ENCODE peak calls at places on chromosomes 3 and 15, in seven cellular contexts. L is CD8-positive, alpha-beta T cell; I is PC-3; F is A673; C is astrocyte; H is body of pancreas; A is HCT116. B is an unnamed sample.

GRCh38 chr3:150216041-150216811 is 191.9 kb upstream of the TSC22D2 start:
- DNase-seq in A (no peak), L (no peak), I (peak; percentile 29), C (peak; percentile 81), H (no peak), F (peak; percentile 94), B (peak; percentile 87)

GRCh38 chr3:52471371-52472238 is 16.2 kb downstream of the NISCH start:
- DNase-seq in C (no peak), A (no peak), F (no peak), H (peak; percentile 72), L (no peak), I (peak; percentile 55), B (peak; percentile 67)

GRCh38 chr3:4722103-4722502 is 229.0 kb downstream of the ITPR1 start:
- DNase-seq in L (no peak), A (peak; percentile 68), F (peak; percentile 51), I (peak; percentile 78), H (peak; percentile 88), C (peak; percentile 77), B (peak; percentile 88)

GRCh38 chr15:52251144-52251860 is 44.3 kb downstream of the MYO5C start:
- DNase-seq in F (no peak), I (no peak), L (no peak), H (no peak), C (peak; percentile 42), A (no peak), B (no peak)

GRCh38 chr15:44584162-44584749 is 47.3 kb downstream of the EIF3J start:
- DNase-seq in A (peak; percentile 26), F (peak; percentile 79), L (peak; percentile 74), H (peak; percentile 31), I (peak; percentile 73), C (no peak), B (peak; percentile 37)

GRCh38 chr3:139718415-139718814 is 40.6 kb upstream of the NMNAT3 start:
- DNase-seq in C (peak; percentile 25), F (peak; percentile 61), I (peak; percentile 39), L (no peak), H (peak; percentile 60), A (peak; percentile 26), B (peak; percentile 84)

GRCh38 chr3:4493931-4494806 is 1.0 kb downstream of the ITPR1 start:
- DNase-seq in C (peak; percentile 18), A (no peak), L (peak; percentile 52), H (no peak), F (peak; percentile 21), I (peak; percentile 37), B (peak; percentile 23)

GRCh38 chr15:46260937-46261336 is 626.1 kb downstream of the SQOR start:
- DNase-seq in I (peak; percentile 5), C (no peak), L (no peak), F (peak; percentile 4), H (no peak), A (no peak), B (no peak)

GRCh38 chr3:4835616-4836043 is 143.6 kb upstream of the BHLHE40 start:
- DNase-seq in F (peak; percentile 44), H (no peak), L (no peak), A (no peak), C (peak; percentile 42), I (no peak), B (no peak)

GRCh38 chr15:49627407-49627877 is 6.6 kb downstream of the DTWD1 start:
- DNase-seq in I (peak; percentile 85), L (no peak), H (no peak), F (no peak), A (peak; percentile 56), C (peak; percentile 95), B (peak; percentile 85)

GRCh38 chr3:174891524-174892203 is 32.5 kb downstream of the NAALADL2 start:
- DNase-seq in I (no peak), C (no peak), F (no peak), L (no peak), H (no peak), A (no peak), B (peak; percentile 39)

GRCh38 chr15:74892313-74892712 is 2.5 kb downstream of the MPI start:
- DNase-seq in I (peak; percentile 53), L (no peak), A (no peak), H (peak; percentile 73), F (no peak), C (no peak), B (no peak)

GRCh38 chr3:32432711-32433530 is 41.3 kb downstream of the CMTM7 start:
- DNase-seq in C (no peak), I (no peak), F (no peak), L (no peak), A (no peak), H (no peak), B (peak; percentile 51)

GRCh38 chr3:109336272-109336957 is 931 bp downstream of the DPPA4 start:
- DNase-seq in I (no peak), L (peak; percentile 51), F (no peak), A (no peak), H (peak; percentile 20), C (peak; percentile 49), B (peak; percentile 68)

GRCh38 chr15:31364301-31365031 is 37.8 kb downstream of the KLF13 start:
- DNase-seq in C (no peak), L (no peak), H (no peak), I (peak; percentile 51), A (no peak), F (no peak), B (no peak)

GRCh38 chr15:73928971-73929627 is 2.8 kb downstream of the LOXL1 start:
- DNase-seq in L (no peak), C (no peak), F (no peak), A (no peak), H (no peak), I (peak; percentile 39), B (no peak)

GRCh38 chr3:141959921-141960554 is 83.6 kb downstream of the ATP1B3 start:
- DNase-seq in C (peak; percentile 71), I (peak; percentile 68), L (no peak), H (no peak), F (peak; percentile 50), A (peak; percentile 12), B (peak; percentile 71)

GRCh38 chr15:80778964-80779657 is at the start of gene CEMIP:
- DNase-seq in F (peak; percentile 69), L (no peak), H (peak; percentile 67), I (peak; percentile 77), A (peak; percentile 33), C (peak; percentile 47), B (peak; percentile 90)

GRCh38 chr15:94004697-94005096 is 226.7 kb upstream of the MCTP2 start:
- DNase-seq in I (no peak), L (no peak), H (no peak), A (no peak), C (no peak), F (no peak), B (no peak)

GRCh38 chr15:80803580-80804525 is 24.7 kb downstream of the CEMIP start:
- DNase-seq in I (no peak), F (no peak), A (no peak), H (no peak), C (peak; percentile 33), L (no peak), B (no peak)

GRCh38 chr15:72222433-72222832 is 8.6 kb downstream of the PKM start:
- DNase-seq in F (no peak), C (peak; percentile 20), L (no peak), A (no peak), H (no peak), I (peak; percentile 75), B (no peak)
- TF ChIP-seq CTCF in F (no peak), C (no peak), L (no peak), A (no peak), H (no peak), I (no peak), B (no peak)

GRCh38 chr3:181726351-181727121 is 14.8 kb downstream of the SOX2 start:
- DNase-seq in A (no peak), L (no peak), C (peak; percentile 29), F (no peak), I (no peak), H (no peak), B (no peak)
- H3K4me3 ChIP-seq in A (no peak overlapping the region), L (no peak overlapping the region), C (peak overlapping the region; percentile 61), F (peak overlapping the region; percentile 16), I (no peak overlapping the region), H (no peak overlapping the region), B (peak overlapping the region; percentile 28)

GRCh38 chr3:44761347-44762169 is at the start of the genes KIAA1143 and KIF15:
- DNase-seq in A (peak; percentile 92), I (peak; percentile 98), L (peak; percentile 98), F (peak; percentile 92), C (peak; percentile 84), H (peak; percentile 96), B (peak; percentile 97)
- TF ChIP-seq CTCF in A (no peak), I (peak; percentile 30), L (no peak), F (no peak), C (no peak), H (peak; percentile 33), B (no peak)

DNA sequence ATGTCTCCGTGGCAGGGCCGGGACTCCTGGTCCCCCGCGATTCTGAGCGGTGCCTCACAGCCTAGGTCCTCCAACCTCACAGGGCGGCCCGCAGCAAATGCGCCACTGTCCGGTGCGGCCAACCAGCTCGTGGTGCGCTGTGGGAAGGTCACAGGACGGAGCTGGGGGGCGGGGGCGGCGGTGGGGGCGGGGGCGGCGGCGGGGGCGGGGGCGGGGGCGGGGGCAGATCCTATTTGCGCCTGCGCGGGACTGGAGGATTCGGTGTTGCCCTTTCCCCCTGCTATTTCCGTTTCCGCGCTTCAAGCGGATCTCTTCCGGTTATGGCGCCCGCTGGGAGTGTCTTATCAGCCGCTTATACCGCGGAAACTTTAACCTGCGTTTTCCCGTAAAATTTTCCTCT is 106.7 kb upstream of the SNRPN start:
- DNase-seq in I (peak; percentile 45), L (no peak), F (no peak), A (no peak), H (peak; percentile 50), C (peak; percentile 24), B (peak; percentile 17)
- H3K4me3 ChIP-seq in I (peak overlapping the region; percentile 66), L (no peak overlapping the region), F (no peak overlapping the region), A (no peak overlapping the region), H (no peak overlapping the region), C (peak overlapping the region; percentile 69), B (no peak overlapping the region)

GRCh38 chr3:21551019-21551418 is 200.0 kb downstream of the ZNF385D start:
- DNase-seq in L (no peak), H (no peak), F (no peak), I (peak; percentile 38), A (no peak), C (peak; percentile 30), B (peak; percentile 9)
- TF ChIP-seq CTCF in L (no peak), H (no peak), F (no peak), I (peak; percentile 32), A (no peak), C (no peak), B (no peak)

GRCh38 chr15:92719024-92719423 is 63.4 kb upstream of the FAM174B start:
- DNase-seq in H (no peak), I (no peak), F (no peak), L (no peak), C (no peak), A (no peak), B (no peak)
- H3K4me3 ChIP-seq in H (no peak overlapping the region), I (no peak overlapping the region), F (no peak overlapping the region), L (no peak overlapping the region), C (no peak overlapping the region), A (no peak overlapping the region), B (no peak overlapping the region)

GRCh38 chr3:181176610-181177009 is 187.1 kb upstream of the DNAJC19 start:
- DNase-seq in A (peak; percentile 26), C (peak; percentile 33), I (peak; percentile 71), H (peak; percentile 69), L (no peak), F (peak; percentile 75), B (peak; percentile 53)
- TF ChIP-seq CTCF in A (peak; percentile 46), C (peak; percentile 63), I (peak; percentile 73), H (peak; percentile 79), L (no peak), F (peak; percentile 71), B (peak; percentile 71)

B was measured in choroid plexus epithelial cell.